ENCODE peak calls at places on chromosomes 4 and X, in nine cellular contexts. C is stimulated activated CD8-positive, alpha-beta memory T cell treated with anti-CD3 and anti-CD28 coated beads, Interleukin-12 subunit alpha, Interleukin-12 subunit beta, amount 100 ng/mL, for 4 hours; V is heart left ventricle; Q is NCI-H146; B is brain microvascular endothelial cell; T is G401; H is GM12891; F is NCI-H2171 treated with DMSO at 0.1 percent for 48 hours; J is mesothelial cell of epicardium. Z is an unnamed sample.

GRCh38 chrX:23811135-23811781 is 28.3 kb downstream of the SAT1 start:
- DNase-seq in C (no peak), V (no peak), Q (no peak), B (no peak), T (no peak), H (no peak), F (no peak), J (no peak), Z (no peak)

GRCh38 chrX:32987139-32987538 is 224.2 kb downstream of the DMD start:
- DNase-seq in C (no peak), V (peak; percentile 6), Q (no peak), B (no peak), T (no peak), H (no peak), F (no peak), J (no peak), Z (no peak)

GRCh38 chrX:45903781-45904201 is 641.4 kb downstream of the ZNF674 start:
- DNase-seq in C (no peak), V (no peak), Q (peak; percentile 36), B (no peak), T (peak; percentile 78), H (no peak), F (peak; percentile 22), J (no peak), Z (no peak)

GRCh38 chr4:173585876-173586572 is 56.0 kb upstream of the HAND2 start:
- DNase-seq in C (no peak), V (no peak), Q (no peak), B (no peak), T (no peak), H (no peak), F (no peak), J (no peak), Z (no peak)

GRCh38 chr4:139916041-139916440 is 237.9 kb downstream of the MAML3 start:
- DNase-seq in C (no peak), V (no peak), Q (no peak), B (no peak), T (no peak), H (no peak), F (no peak), J (no peak), Z (no peak)

GRCh38 chr4:54556587-54556986 is 101.2 kb upstream of the KIT start:
- DNase-seq in C (no peak), V (no peak), Q (peak; percentile 18), B (no peak), T (no peak), H (no peak), F (no peak), J (no peak), Z (no peak)

GRCh38 chrX:1534321-1535168 is 2.4 kb downstream of the P2RY8 start:
- DNase-seq in C (no peak), V (no peak), Q (no peak), B (no peak), T (no peak), H (no peak), F (no peak), J (no peak), Z (no peak)

GRCh38 chr4:142567199-142567598 is 278.9 kb downstream of the INPP4B start:
- DNase-seq in C (no peak), V (no peak), Q (no peak), B (no peak), T (peak; percentile 68), H (no peak), F (no peak), J (no peak), Z (no peak)

GRCh38 chr4:147160908-147161513 is 215.3 kb upstream of the TTC29 start:
- DNase-seq in C (no peak), V (no peak), Q (peak; percentile 10), B (peak; percentile 73), T (peak; percentile 37), H (peak; percentile 39), F (peak; percentile 33), J (no peak), Z (no peak)

GRCh38 chrX:7925867-7926472 is 1.2 kb downstream of the PNPLA4 start:
- DNase-seq in C (peak; percentile 32), V (peak; percentile 15), Q (peak; percentile 76), B (peak; percentile 69), T (peak; percentile 56), H (peak; percentile 6), F (peak; percentile 46), J (peak; percentile 65), Z (peak; percentile 44)

GRCh38 chr4:112916868-112917267 is 132.6 kb upstream of the ANK2 start:
- DNase-seq in C (no peak), V (no peak), Q (no peak), B (peak; percentile 69), T (no peak), H (no peak), F (no peak), J (no peak), Z (no peak)

GRCh38 chr4:102564399-102564921 is 63.3 kb downstream of the NFKB1 start:
- DNase-seq in C (no peak), V (no peak), Q (no peak), B (peak; percentile 67), T (no peak), H (peak; percentile 10), F (no peak), J (no peak), Z (no peak)

GRCh38 chr4:166965562-166965961 is 268.7 kb downstream of the SPOCK3 start:
- DNase-seq in C (no peak), V (no peak), Q (no peak), B (no peak), T (no peak), H (no peak), F (no peak), J (no peak), Z (no peak)

GRCh38 chr4:186553717-186554116 is 1.6 kb downstream of the MTNR1A start:
- DNase-seq in C (no peak), V (no peak), Q (no peak), B (no peak), T (peak; percentile 14), H (no peak), F (no peak), J (no peak), Z (no peak)

GRCh38 chrX:43882294-43882681 is at the start of gene MAOB:
- DNase-seq in C (no peak), V (peak; percentile 53), Q (no peak), B (no peak), T (peak; percentile 26), H (no peak), F (no peak), J (no peak), Z (peak; percentile 67)

GRCh38 chrX:97060019-97060418 is 176.3 kb downstream of the RPA4 start:
- DNase-seq in C (no peak), V (no peak), Q (no peak), B (no peak), T (no peak), H (no peak), F (no peak), J (no peak), Z (no peak)

GRCh38 chr4:158676076-158676475 is 4.0 kb downstream of the ETFDH start:
- DNase-seq in C (no peak), V (no peak), Q (no peak), B (no peak), T (no peak), H (no peak), F (no peak), J (no peak), Z (no peak)

GRCh38 chr4:124722069-124722468 is 9.5 kb upstream of the ANKRD50 start:
- DNase-seq in C (no peak), V (no peak), Q (no peak), B (peak; percentile 37), T (no peak), H (no peak), F (no peak), J (no peak), Z (no peak)

GRCh38 chr4:105127154-105127445 is 19.6 kb upstream of the TET2 start:
- DNase-seq in C (no peak), V (no peak), Q (no peak), B (no peak), T (no peak), H (no peak), F (no peak), J (no peak), Z (no peak)

GRCh38 chrX:41382699-41383645 is 49.0 kb downstream of the DDX3X start:
- DNase-seq in C (no peak), V (no peak), Q (peak; percentile 60), B (peak; percentile 28), T (no peak), H (no peak), F (peak; percentile 51), J (no peak), Z (no peak)

GRCh38 chr4:152321923-152322322 is 214.0 kb downstream of the FBXW7 start:
- DNase-seq in C (no peak), V (no peak), Q (no peak), B (no peak), T (no peak), H (no peak), F (no peak), J (no peak), Z (no peak)

GRCh38 chr4:152667781-152668180 is 12.0 kb downstream of the TMEM154 start:
- DNase-seq in C (no peak), V (no peak), Q (no peak), B (no peak), T (no peak), H (no peak), F (no peak), J (no peak), Z (no peak)

GRCh38 chr4:80709082-80709869 is 321.2 kb upstream of the BMP3 start:
- DNase-seq in C (no peak), V (no peak), Q (no peak), B (no peak), T (no peak), H (no peak), F (no peak), J (no peak), Z (no peak)

GRCh38 chr4:56276547-56276946 is 110.7 kb downstream of the AASDH start:
- DNase-seq in C (no peak), V (no peak), Q (no peak), B (peak; percentile 22), T (no peak), H (no peak), F (no peak), J (no peak), Z (no peak)

GRCh38 chr4:42483426-42484379 is 86.4 kb downstream of the SHISA3 start:
- DNase-seq in C (no peak), V (no peak), Q (no peak), B (no peak), T (no peak), H (no peak), F (no peak), J (no peak), Z (no peak)